ENCODE peak calls at places on chromosomes 11 and 22, in seven cellular contexts. R is upper lobe of right lung, T is caudate nucleus, A is dorsolateral prefrontal cortex, S is substantia nigra, V is spleen, B is H1. Q is an unnamed sample.
A peak's percentile ranks its signal among the peaks of the same experiment; 100 is the strongest.

GRCh38 chr11:17769218-17769617 is 34.6 kb downstream of the KCNC1 start:
- DNase-seq in R (no peak), T (no peak), A (no peak), S (no peak), V (no peak), B (no peak), Q (peak; percentile 27)

GRCh38 chr11:44466531-44467179 is 98.8 kb upstream of the CD82 start:
- DNase-seq in R (no peak), T (peak; percentile 9), A (no peak), S (no peak), V (no peak), B (no peak), Q (no peak)

GRCh38 chr11:101346591-101346990 is 217.0 kb upstream of the PGR start:
- DNase-seq in R (no peak), T (no peak), A (no peak), S (no peak), V (no peak), B (no peak), Q (peak; percentile 34)

GRCh38 chr11:84234462-84235202 is 948.5 kb upstream of the CCDC90B start:
- DNase-seq in R (no peak), T (no peak), A (no peak), S (no peak), V (no peak), B (no peak), Q (no peak)

GRCh38 chr11:47534707-47535251 is 18.2 kb downstream of the CELF1 start:
- DNase-seq in R (no peak), T (no peak), A (no peak), S (no peak), V (no peak), B (no peak), Q (no peak)

GRCh38 chr11:47449541-47449940 is 605 bp upstream of the RAPSN start:
- DNase-seq in R (no peak), T (no peak), A (no peak), S (no peak), V (no peak), B (no peak), Q (no peak)

GRCh38 chr11:115919341-115920086 is 415.3 kb upstream of the CADM1 start:
- DNase-seq in R (no peak), T (no peak), A (no peak), S (no peak), V (no peak), B (no peak), Q (no peak)

GRCh38 chr11:64438986-64439771 is 80.2 kb downstream of the RPS6KA4 start:
- DNase-seq in R (peak; percentile 49), T (no peak), A (no peak), S (no peak), V (peak; percentile 65), B (no peak), Q (no peak)

GRCh38 chr11:47317078-47317828 is 35.2 kb downstream of the MYBPC3 start:
- DNase-seq in R (no peak), T (no peak), A (no peak), S (no peak), V (no peak), B (no peak), Q (no peak)

GRCh38 chr22:29567338-29567737 is 13.6 kb downstream of the NIPSNAP1 start:
- DNase-seq in R (no peak), T (no peak), A (no peak), S (no peak), V (no peak), B (no peak), Q (no peak)

GRCh38 chr11:27281740-27282139 is 81.3 kb downstream of the CCDC34 start:
- DNase-seq in R (no peak), T (no peak), A (no peak), S (no peak), V (no peak), B (no peak), Q (no peak)

GRCh38 chr11:123470862-123471261 is 40.8 kb downstream of the GRAMD1B start:
- DNase-seq in R (no peak), T (no peak), A (no peak), S (no peak), V (no peak), B (no peak), Q (no peak)

GRCh38 chr11:46916669-46917108 is 1.7 kb downstream of the LRP4 start:
- DNase-seq in R (no peak), T (no peak), A (peak; percentile 46), S (no peak), V (no peak), B (no peak), Q (no peak)

GRCh38 chr11:790721-791564 is 1.1 kb upstream of the CEND1 start:
- DNase-seq in R (no peak), T (no peak), A (no peak), S (no peak), V (peak; percentile 69), B (no peak), Q (no peak)

GRCh38 chr22:24442352-24442744 is 14.9 kb downstream of the ADORA2A start:
- DNase-seq in R (no peak), T (no peak), A (no peak), S (no peak), V (no peak), B (no peak), Q (no peak)

GRCh38 chr11:20353829-20354434 is 9.6 kb upstream of the HTATIP2 start:
- DNase-seq in R (no peak), T (no peak), A (peak; percentile 14), S (no peak), V (no peak), B (no peak), Q (no peak)

GRCh38 chr11:62575837-62576236 is 2.1 kb upstream of the EEF1G start:
- DNase-seq in R (no peak), T (no peak), A (no peak), S (no peak), V (peak; percentile 76), B (no peak), Q (no peak)

GRCh38 chr11:19698493-19699292 is 13.9 kb upstream of the NAV2 start:
- DNase-seq in R (no peak), T (no peak), A (no peak), S (no peak), V (no peak), B (no peak), Q (peak; percentile 66)

DNA sequence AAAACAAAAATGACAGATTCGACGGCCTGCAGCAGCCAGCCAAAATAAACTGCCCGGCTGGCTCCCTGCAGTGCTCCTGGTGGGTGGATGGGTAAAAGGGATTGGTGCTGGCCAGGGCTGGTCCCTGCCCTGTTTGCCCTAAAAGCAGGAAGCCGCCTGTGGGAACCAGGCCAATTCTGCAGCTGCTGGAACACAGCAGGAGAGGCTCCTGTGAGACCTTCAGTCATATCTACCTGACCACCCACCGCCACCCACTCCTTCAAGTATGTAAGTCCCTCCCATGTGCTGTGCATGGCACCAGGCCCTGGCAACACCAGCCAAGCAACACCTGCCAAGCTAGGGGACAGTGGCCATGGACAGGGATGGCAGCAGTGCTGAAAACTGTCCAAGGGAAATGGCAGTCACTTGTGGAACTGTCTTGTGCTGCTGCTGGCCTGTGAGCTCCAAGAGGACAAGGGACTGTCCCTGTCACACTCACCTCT is 48.7 kb upstream of the ARFGAP3 start:
- DNase-seq in R (peak; percentile 75), T (no peak), A (no peak), S (no peak), V (no peak), B (no peak), Q (peak; percentile 63)
- H3K27ac ChIP-seq in R (peak overlapping the region; percentile 56), T (peak overlapping the region; percentile 13), A (no peak overlapping the region), S (no peak overlapping the region), V (no peak overlapping the region), B (no peak overlapping the region), Q (peak overlapping the region; percentile 57)

GRCh38 chr11:45818961-45819605 is 14.1 kb downstream of the SLC35C1 start:
- DNase-seq in R (no peak), T (no peak), A (no peak), S (no peak), V (no peak), B (no peak), Q (no peak)
- H3K27ac ChIP-seq in R (no peak overlapping the region), T (no peak overlapping the region), A (no peak overlapping the region), S (no peak overlapping the region), V (no peak overlapping the region), B (no peak overlapping the region), Q (no peak overlapping the region)

DNA sequence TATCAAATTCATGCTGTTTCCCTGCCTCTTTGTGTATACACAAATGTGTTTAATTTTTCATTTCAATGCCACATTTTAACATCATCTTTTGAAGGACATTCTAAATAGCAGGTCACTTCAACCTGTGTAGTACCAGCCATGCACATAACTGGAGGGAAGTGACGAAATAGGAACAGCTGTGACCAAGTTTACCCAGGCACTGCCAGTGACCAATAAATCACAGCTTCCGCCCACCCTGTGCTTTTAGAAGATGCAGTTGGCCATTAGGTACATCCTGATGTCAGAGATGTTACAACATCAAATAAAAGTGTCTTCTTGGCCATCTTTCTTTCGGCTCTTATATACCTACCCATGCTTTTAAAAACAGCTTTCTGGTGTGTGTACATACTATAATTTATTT is 7.8 kb downstream of the LDLRAD3 start:
- DNase-seq in R (no peak), T (no peak), A (no peak), S (no peak), V (no peak), B (no peak), Q (no peak)
- H3K27ac ChIP-seq in R (no peak overlapping the region), T (no peak overlapping the region), A (no peak overlapping the region), S (no peak overlapping the region), V (no peak overlapping the region), B (no peak overlapping the region), Q (peak overlapping the region; percentile 12)

GRCh38 chr22:40215266-40215665 is 37.5 kb downstream of the TNRC6B start:
- DNase-seq in R (peak; percentile 71), T (no peak), A (no peak), S (no peak), V (no peak), B (no peak), Q (no peak)

GRCh38 chr22:40213478-40213877 is 35.8 kb downstream of the TNRC6B start:
- DNase-seq in R (no peak), T (no peak), A (no peak), S (no peak), V (no peak), B (no peak), Q (no peak)

GRCh38 chr22:40218152-40218551 is 40.4 kb downstream of the TNRC6B start:
- DNase-seq in R (no peak), T (no peak), A (no peak), S (no peak), V (no peak), B (no peak), Q (no peak)

GRCh38 chr22:40218723-40219294 is 41.1 kb downstream of the TNRC6B start:
- DNase-seq in R (no peak), T (no peak), A (no peak), S (no peak), V (no peak), B (no peak), Q (no peak)

DNA sequence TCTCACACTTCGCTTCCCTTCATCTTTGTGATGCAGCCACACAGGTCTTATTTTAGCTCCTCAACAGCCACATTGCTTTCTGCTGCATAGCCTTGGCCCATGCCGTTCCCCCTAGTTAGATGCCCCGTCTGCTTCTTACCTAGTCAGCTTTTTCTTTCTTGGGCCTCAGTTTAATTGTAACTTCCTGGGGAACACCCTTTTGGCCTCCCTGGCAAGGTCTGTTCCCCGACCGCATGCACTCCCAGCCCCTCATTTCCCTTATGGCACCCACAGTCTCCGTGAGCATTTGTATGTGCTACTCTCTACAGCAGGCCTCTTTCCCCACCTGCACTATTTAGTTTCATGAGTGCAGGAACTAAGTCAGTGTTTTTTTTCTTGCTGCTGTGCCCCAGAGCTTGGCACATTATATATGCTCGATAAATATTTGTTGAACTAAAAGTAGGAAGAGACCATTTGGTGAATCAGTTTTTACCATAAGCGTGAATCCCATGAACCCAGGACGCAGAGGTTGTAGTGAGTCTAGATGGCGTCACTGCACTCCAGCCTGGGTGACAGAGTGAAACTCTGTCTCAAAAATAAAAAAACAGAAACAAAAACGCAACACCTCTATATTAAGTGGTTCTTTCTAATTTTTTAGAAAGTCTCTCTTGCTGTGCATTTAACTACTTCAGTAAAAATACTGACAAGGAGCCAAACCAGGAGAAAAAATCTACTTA is 38.5 kb downstream of the TNRC6B start:
- DNase-seq in R (no peak), T (no peak), A (no peak), S (no peak), V (no peak), B (no peak), Q (no peak)
- H3K27ac ChIP-seq in R (peak overlapping the region; percentile 4), T (no peak overlapping the region), A (no peak overlapping the region), S (no peak overlapping the region), V (peak overlapping the region; percentile 72), B (no peak overlapping the region), Q (no peak overlapping the region)

Q was measured in breast epithelium.